ENCODE peak calls at places on chromosomes 3 and 15, in eight cellular contexts. O is GM06990, G is GM10248, K is breast epithelium, V is neural crest cell, A is epithelial cell of esophagus, Y is ovary, U is MCF 10A. D is an unnamed sample.

GRCh38 chr3:120182613-120183524 is 88.6 kb upstream of the GSK3B start:
- DNase-seq in U (peak; percentile 80), Y (no peak), G (peak; percentile 29), K (no peak), V (no peak), A (peak; percentile 66), O (no peak), D (peak; percentile 12)

GRCh38 chr15:33985287-33985686 is 17.0 kb downstream of the CHRM5 start:
- DNase-seq in Y (no peak), K (peak; percentile 37), U (peak; percentile 11), O (no peak), A (peak; percentile 67), G (no peak), V (no peak), D (no peak)

GRCh38 chr3:64343692-64344440 is 118.6 kb upstream of the PRICKLE2 start:
- DNase-seq in V (no peak), U (no peak), K (no peak), O (no peak), A (peak; percentile 48), G (no peak), Y (no peak), D (peak; percentile 12)

GRCh38 chr15:97867870-97868269 is 92.6 kb upstream of the ARRDC4 start:
- DNase-seq in A (no peak), O (no peak), G (no peak), K (no peak), U (no peak), V (no peak), Y (no peak), D (no peak)

GRCh38 chr3:45927881-45928280 is 15.4 kb upstream of the CXCR6 start:
- DNase-seq in U (no peak), O (no peak), Y (no peak), A (no peak), K (no peak), V (no peak), G (no peak), D (no peak)

GRCh38 chr3:11696054-11696453 is 52.3 kb upstream of the VGLL4 start:
- DNase-seq in O (no peak), K (no peak), Y (no peak), A (no peak), V (no peak), U (no peak), G (no peak), D (no peak)

GRCh38 chr3:186459108-186459467 is 85.1 kb downstream of the CRYGS start:
- DNase-seq in O (no peak), A (no peak), K (no peak), U (no peak), V (no peak), Y (no peak), G (no peak), D (no peak)

GRCh38 chr3:196080997-196081833 is 675 bp downstream of the TFRC start:
- DNase-seq in K (peak; percentile 32), A (peak; percentile 67), U (peak; percentile 64), G (peak; percentile 46), V (peak; percentile 32), O (peak; percentile 79), Y (peak; percentile 75), D (peak; percentile 50)

GRCh38 chr3:8996681-8997121 is 33.4 kb upstream of the RAD18 start:
- DNase-seq in Y (peak; percentile 81), A (no peak), O (no peak), G (no peak), K (peak; percentile 29), V (no peak), U (no peak), D (no peak)

GRCh38 chr3:14600075-14600474 is 51.5 kb upstream of the CCDC174 start:
- DNase-seq in K (no peak), Y (no peak), O (no peak), V (no peak), A (no peak), U (no peak), G (no peak), D (no peak)

GRCh38 chr15:74228723-74229081 is 7.4 kb upstream of the CCDC33 start:
- DNase-seq in A (no peak), Y (no peak), V (no peak), G (no peak), O (no peak), U (no peak), K (no peak), D (no peak)

GRCh38 chr3:131421301-131421700 is 39.7 kb downstream of the NUDT16 start:
- DNase-seq in O (no peak), K (no peak), Y (no peak), U (no peak), V (no peak), G (no peak), A (no peak), D (no peak)

DNA sequence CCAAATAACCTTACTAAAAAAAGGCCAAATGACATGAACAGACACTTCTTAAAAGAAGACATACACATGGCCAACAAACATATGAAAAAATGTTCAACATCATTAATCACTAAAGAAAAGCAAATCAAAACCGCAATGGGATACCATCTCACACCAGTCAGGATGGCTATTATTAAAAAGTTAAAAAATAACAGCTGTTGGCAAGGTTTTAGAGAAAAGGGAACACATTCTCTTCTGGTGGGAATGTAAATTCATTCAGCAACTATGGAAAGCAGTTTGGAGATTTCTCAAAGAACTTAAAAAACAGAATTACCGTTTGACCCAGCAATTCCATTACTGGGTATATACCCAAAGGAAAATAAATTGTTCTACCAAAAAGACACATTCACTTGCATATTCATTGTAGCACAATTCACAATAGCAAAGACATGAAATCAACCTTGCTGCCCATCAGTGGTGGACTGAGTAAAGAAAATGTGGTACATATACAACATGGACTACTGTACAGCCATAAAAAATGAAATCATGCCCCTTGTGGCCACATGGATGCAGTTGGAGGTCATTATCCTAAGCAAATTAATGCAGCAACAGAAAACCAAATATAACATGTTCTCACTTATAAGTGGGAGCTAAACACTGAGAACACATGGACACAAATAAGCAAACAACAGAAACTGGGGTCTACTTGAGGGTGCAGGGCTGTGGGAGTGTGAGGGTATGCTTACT is 190.7 kb upstream of the MCTP2 start:
- DNase-seq in O (no peak), A (no peak), V (no peak), U (no peak), G (no peak), Y (no peak), K (no peak), D (no peak)
- TF ChIP-seq CTCF in O (no peak), A (no peak), V (no peak), U (no peak), G (no peak), Y (no peak), K (no peak), D (no peak)

DNA sequence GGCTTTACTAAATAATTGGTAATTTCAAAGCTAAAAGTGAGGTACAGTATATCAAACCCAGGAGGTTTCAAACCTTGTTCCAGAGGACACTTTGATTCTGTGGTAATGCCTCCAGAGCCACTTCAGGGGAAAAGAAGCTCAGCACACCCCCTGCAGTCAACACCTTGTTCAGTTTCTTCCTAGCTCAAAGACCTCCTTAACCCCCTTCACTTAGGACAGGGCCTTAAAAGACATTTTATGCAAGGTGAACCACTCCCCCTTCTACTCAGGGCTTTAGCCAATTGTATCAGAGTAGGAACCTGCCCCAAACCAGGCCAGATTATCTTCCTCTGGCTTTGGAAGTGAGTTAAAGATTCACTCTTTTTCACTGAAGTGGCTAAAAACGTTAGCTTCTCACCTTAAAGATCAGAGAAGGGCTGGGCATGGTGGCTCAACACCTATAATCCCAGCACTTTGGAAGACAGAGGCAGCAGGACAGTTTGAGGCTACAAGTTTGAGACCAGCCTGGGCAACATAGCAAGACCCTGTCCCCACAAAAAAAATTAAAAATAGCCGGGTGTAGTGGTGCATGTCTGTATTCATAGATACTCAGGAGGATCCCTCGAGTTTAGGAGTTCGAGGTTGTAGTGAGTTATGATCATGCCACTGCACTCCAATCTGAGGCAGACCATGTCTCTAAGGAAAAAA is 3.4 kb downstream of the DENND6A start:
- DNase-seq in V (no peak), A (no peak), K (no peak), O (no peak), U (no peak), G (no peak), Y (no peak), D (no peak)
- TF ChIP-seq CTCF in V (no peak), A (no peak), K (no peak), O (no peak), U (no peak), G (peak; percentile 2), Y (no peak), D (peak; percentile 19)

GRCh38 chr3:161203485-161204098 is 17.5 kb upstream of the NMD3 start:
- DNase-seq in Y (no peak), V (no peak), G (peak; percentile 17), A (no peak), K (no peak), U (no peak), O (no peak), D (no peak)

GRCh38 chr3:161213644-161214043 is 7.5 kb upstream of the NMD3 start:
- DNase-seq in A (no peak), U (no peak), Y (no peak), K (no peak), O (no peak), G (no peak), V (no peak), D (no peak)

GRCh38 chr3:161212892-161213291 is 8.2 kb upstream of the NMD3 start:
- DNase-seq in V (no peak), O (no peak), A (no peak), Y (no peak), U (no peak), G (no peak), K (no peak), D (no peak)

GRCh38 chr3:161208931-161209330 is 12.2 kb upstream of the NMD3 start:
- DNase-seq in V (no peak), U (no peak), A (no peak), K (no peak), Y (no peak), G (no peak), O (no peak), D (no peak)
- TF ChIP-seq CTCF in V (no peak), U (no peak), A (no peak), K (no peak), Y (no peak), G (no peak), O (no peak), D (no peak)

GRCh38 chr3:107432013-107432515 is 54.8 kb downstream of the CCDC54 start:
- DNase-seq in O (no peak), Y (peak; percentile 51), V (no peak), K (no peak), A (peak; percentile 38), U (peak; percentile 36), G (no peak), D (no peak)

GRCh38 chr3:107431298-107432012 is 54.2 kb downstream of the CCDC54 start:
- DNase-seq in Y (peak; percentile 83), V (peak; percentile 56), G (peak; percentile 58), U (peak; percentile 81), O (peak; percentile 62), K (peak; percentile 59), A (peak; percentile 57), D (peak; percentile 68)

GRCh38 chr3:107432646-107433045 is 55.4 kb downstream of the CCDC54 start:
- DNase-seq in V (no peak), K (no peak), A (no peak), U (no peak), G (no peak), O (no peak), Y (no peak), D (no peak)

GRCh38 chr3:107438671-107439070 is 61.4 kb downstream of the CCDC54 start:
- DNase-seq in V (no peak), K (no peak), Y (no peak), U (no peak), O (no peak), A (no peak), G (no peak), D (no peak)

DNA sequence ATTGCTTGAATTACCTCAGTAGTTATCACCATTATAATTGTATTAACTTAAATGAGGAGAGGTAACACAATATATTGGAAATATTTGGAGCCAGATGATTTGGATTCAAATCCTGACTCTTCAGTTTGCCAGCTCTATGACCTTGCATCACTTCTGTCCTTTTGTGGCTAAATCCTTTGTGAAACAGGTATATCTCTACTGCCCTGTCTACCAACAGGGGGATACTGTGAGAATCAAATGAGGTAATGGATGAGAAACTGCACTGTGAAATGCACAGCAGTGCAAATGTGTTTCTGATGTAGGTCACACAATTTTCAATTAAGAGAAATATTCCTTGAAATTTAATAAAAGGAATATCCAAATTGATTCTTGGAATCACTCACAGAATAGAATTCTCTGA is 58.8 kb downstream of the CCDC54 start:
- DNase-seq in Y (no peak), A (no peak), U (no peak), O (no peak), G (no peak), K (no peak), V (no peak), D (no peak)
- TF ChIP-seq CTCF in Y (no peak), A (no peak), U (no peak), O (no peak), G (no peak), K (no peak), V (no peak), D (no peak)